ENCODE peak calls at places on chromosomes 3 and 15, in nine cellular contexts. S is uterus, F is lower lobe of right lung, N is body of pancreas, J is upper lobe of left lung, R is tibial nerve, H is left ventricle myocardium inferior, A is A549, L is heart right ventricle. V is an unnamed sample.
A peak's percentile ranks its signal among the peaks of the same experiment; 100 is the strongest.

GRCh38 chr15:50257206-50257735 is 8.3 kb downstream of the HDC start:
- DNase-seq in J (no peak), R (no peak), F (no peak), H (no peak), S (no peak), N (no peak), A (no peak), L (no peak), V (no peak)

GRCh38 chr15:100902436-100903190 is 16.5 kb upstream of the LRRK1 start:
- DNase-seq in F (peak; percentile 80), R (peak; percentile 68), A (no peak), H (peak; percentile 65), L (peak; percentile 85), N (peak; percentile 97), S (peak; percentile 93), J (peak; percentile 78), V (peak; percentile 69)

GRCh38 chr15:33871911-33872760 is 96.2 kb upstream of the CHRM5 start:
- DNase-seq in R (no peak), L (no peak), J (no peak), A (no peak), N (no peak), H (no peak), F (no peak), S (no peak), V (no peak)

GRCh38 chr15:98647026-98647773 is 1.1 kb upstream of the IGF1R start:
- DNase-seq in H (peak; percentile 77), A (peak; percentile 91), J (peak; percentile 60), L (peak; percentile 64), R (no peak), N (peak; percentile 81), F (peak; percentile 81), S (peak; percentile 74), V (no peak)

GRCh38 chr3:52851348-52851747 is 16.5 kb upstream of the MUSTN1 start:
- DNase-seq in J (peak; percentile 43), A (peak; percentile 62), F (no peak), H (no peak), R (no peak), N (peak; percentile 44), S (no peak), L (no peak), V (no peak)

GRCh38 chr3:197549261-197549885 is 6.4 kb downstream of the BDH1 start:
- DNase-seq in S (no peak), R (no peak), L (no peak), H (no peak), N (no peak), A (no peak), F (no peak), J (no peak), V (no peak)

GRCh38 chr15:90295270-90295648 is 29.8 kb downstream of the NGRN start:
- DNase-seq in F (no peak), S (no peak), J (no peak), R (no peak), H (no peak), L (no peak), N (no peak), A (no peak), V (no peak)

GRCh38 chr3:37137516-37137915 is 36.9 kb downstream of the LRRFIP2 start:
- DNase-seq in L (no peak), S (no peak), J (no peak), H (no peak), A (no peak), F (no peak), N (no peak), R (no peak), V (no peak)

GRCh38 chr3:23809840-23810341 is 4.1 kb downstream of the UBE2E1 start:
- DNase-seq in J (no peak), A (no peak), R (no peak), H (no peak), S (no peak), N (no peak), L (no peak), F (no peak), V (no peak)

DNA sequence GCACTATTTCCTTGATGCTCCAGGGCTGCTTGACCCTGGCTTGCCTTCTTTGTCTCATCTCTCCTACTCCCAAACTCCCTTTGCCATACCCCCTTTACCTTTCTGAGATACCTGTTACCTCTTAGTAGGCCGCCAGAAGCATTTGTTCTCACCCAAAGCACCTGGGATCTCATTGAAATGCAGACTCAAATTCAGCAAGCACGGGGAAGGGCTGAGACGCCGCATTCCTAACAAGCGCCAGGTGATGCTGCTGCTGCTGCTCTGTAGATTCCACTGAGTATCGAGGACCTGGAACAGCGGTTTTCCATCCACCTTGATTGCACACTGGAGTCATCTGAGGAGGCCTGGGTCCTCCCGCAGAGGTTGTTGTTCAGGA is 91.8 kb downstream of the TMEM266 start:
- DNase-seq in L (no peak), R (no peak), J (no peak), S (no peak), H (no peak), N (no peak), A (no peak), F (no peak), V (no peak)
- H3K27ac ChIP-seq in L (no peak overlapping the region), R (no peak overlapping the region), J (no peak overlapping the region), S (no peak overlapping the region), H (no peak overlapping the region), N (no peak overlapping the region), A (no peak overlapping the region), F (no peak overlapping the region), V (no peak overlapping the region)

DNA sequence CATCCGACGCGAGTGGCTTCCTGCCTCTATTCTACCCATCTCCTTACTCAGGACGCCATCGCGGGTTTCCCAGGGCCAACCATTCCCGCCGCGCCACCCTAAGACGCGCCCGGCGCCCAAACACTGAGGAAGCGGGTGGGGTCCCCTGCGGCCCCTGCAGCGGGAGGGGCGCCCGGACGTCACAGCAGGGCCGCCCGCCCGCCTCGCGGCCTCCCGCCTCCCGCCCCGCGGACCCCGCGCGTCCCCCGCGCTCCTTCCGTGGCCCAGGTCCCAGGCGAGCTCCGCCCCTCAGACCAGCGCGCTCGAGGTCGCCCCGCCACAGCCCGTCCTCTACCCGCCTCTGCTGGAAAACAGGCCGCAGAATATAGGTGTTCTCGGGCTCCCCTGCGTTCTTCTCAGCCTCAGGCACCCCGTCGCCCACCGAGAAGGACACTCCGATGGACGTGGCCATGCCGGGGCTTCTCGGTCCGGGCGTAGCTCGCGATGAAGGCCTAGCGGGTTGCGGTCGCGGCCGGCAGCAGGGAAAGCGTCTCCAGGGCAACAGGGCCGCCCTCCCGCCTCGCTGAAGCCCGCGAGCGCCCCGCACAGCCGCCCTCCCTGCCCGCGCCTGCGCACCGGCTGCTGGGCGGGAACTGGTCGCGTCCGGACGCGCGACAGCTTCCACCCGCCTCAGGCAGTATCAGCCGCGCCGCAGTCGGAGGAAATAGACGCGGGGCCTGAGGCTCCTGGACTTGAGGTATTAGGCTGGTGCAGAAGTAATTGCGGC is at the start of gene DYNLT2B:
- DNase-seq in J (peak; percentile 93), S (peak; percentile 80), R (peak; percentile 60), H (peak; percentile 89), L (peak; percentile 86), F (peak; percentile 92), A (peak; percentile 88), N (peak; percentile 90), V (peak; percentile 92)
- TF ChIP-seq CTCF in J (peak; percentile 17), S (no peak), R (no peak), H (peak; percentile 7), L (no peak), F (no peak), A (no peak), N (no peak), V (no peak)

GRCh38 chr3:18795078-18795477 is 353.2 kb upstream of the KCNH8 start:
- DNase-seq in A (no peak), N (no peak), J (no peak), F (no peak), L (no peak), R (no peak), H (no peak), S (no peak), V (no peak)

GRCh38 chr3:18789734-18790133 is 358.6 kb upstream of the KCNH8 start:
- DNase-seq in N (no peak), A (no peak), L (no peak), H (no peak), F (no peak), S (no peak), J (no peak), R (no peak), V (no peak)

GRCh38 chr3:18786924-18787323 is 361.4 kb upstream of the KCNH8 start:
- DNase-seq in A (no peak), F (no peak), L (no peak), R (no peak), H (no peak), J (no peak), N (no peak), S (no peak), V (no peak)

GRCh38 chr3:18790384-18790783 is 357.9 kb upstream of the KCNH8 start:
- DNase-seq in R (no peak), F (no peak), S (no peak), A (no peak), L (no peak), H (no peak), J (no peak), N (no peak), V (no peak)

DNA sequence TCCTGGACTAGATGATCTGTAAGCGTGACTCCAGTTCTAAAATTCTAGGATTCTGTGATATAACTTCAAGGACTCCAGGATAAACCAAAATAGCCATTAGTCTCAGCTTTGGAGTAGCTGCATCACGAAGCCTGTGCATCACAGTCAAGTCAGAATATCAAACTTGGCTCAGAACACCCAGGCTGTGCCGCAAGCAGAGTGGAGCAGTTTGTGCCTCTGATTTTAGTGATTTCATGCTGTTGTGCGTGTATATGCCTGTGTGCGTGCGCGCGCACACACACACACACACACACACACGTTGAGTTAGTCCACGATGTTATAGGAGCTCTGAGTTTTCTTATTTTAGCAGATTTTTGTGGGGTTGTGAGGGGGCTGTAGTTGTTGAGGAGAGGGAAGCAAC is 356.6 kb upstream of the KCNH8 start:
- DNase-seq in A (no peak), F (no peak), J (no peak), S (no peak), H (no peak), L (no peak), R (no peak), N (no peak), V (no peak)
- H3K4me3 ChIP-seq in A (no peak overlapping the region), F (no peak overlapping the region), J (no peak overlapping the region), S (no peak overlapping the region), H (no peak overlapping the region), L (no peak overlapping the region), R (no peak overlapping the region), N (no peak overlapping the region), V (no peak overlapping the region)

GRCh38 chr3:177977381-177978158 is 558.7 kb upstream of the KCNMB2 start:
- DNase-seq in A (peak; percentile 33), F (no peak), S (no peak), R (no peak), L (no peak), H (no peak), N (no peak), J (no peak), V (no peak)
- H3K27ac ChIP-seq in A (peak overlapping the region; percentile 53), F (no peak overlapping the region), S (no peak overlapping the region), R (no peak overlapping the region), L (no peak overlapping the region), H (no peak overlapping the region), N (no peak overlapping the region), J (no peak overlapping the region), V (no peak overlapping the region)

DNA sequence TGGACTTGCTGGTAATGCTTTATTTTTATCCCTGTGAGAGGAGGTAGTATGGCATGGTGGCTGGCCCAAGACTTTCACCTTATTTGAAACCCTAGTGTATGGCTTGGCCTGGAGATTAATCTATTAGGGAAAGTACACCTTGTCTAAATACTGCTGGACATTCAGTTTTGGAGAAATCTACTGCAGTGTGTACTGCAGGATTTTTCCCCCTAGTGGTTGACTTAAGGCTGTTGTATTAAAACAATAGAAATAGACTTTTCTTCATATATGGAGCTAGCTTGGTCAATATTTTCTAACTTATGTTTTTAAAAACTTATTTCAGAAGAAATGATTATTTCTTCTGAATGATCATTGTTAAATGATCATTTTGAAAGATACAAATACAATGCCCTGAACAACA is 13.9 kb upstream of the SLITRK3 start:
- DNase-seq in N (no peak), F (no peak), H (no peak), R (no peak), S (no peak), J (no peak), A (no peak), L (no peak), V (no peak)
- TF ChIP-seq CTCF in N (peak; percentile 11), F (no peak), H (peak; percentile 19), R (no peak), S (no peak), J (no peak), A (no peak), L (no peak), V (no peak)